ENCODE peak calls at places on chromosomes 6 and 20, in nine cellular contexts. I, A, G, H, L, C, Z, S and W are unnamed samples.

GRCh38 chr20:32037929-32038328 is 14.1 kb upstream of the HCK start:
- DNase-seq in G (peak), H (peak), I (no peak), C (no peak), L (peak), Z (no peak), S (no peak), A (peak), W (peak)

GRCh38 chr6:13695217-13695616 is 16.4 kb downstream of the RANBP9 start:
- DNase-seq in L (no peak), S (no peak), Z (no peak), C (no peak), H (no peak), A (no peak), I (no peak), G (peak), W (no peak)

GRCh38 chr6:130981409-130981808 is 81.6 kb downstream of the EPB41L2 start:
- DNase-seq in A (no peak), Z (no peak), C (no peak), I (peak), S (no peak), H (peak), G (peak), L (no peak), W (peak)

GRCh38 chr6:77463308-77463880 is at the start of gene HTR1B:
- DNase-seq in H (peak), S (peak), G (peak), Z (no peak), I (no peak), L (peak), A (no peak), C (peak), W (no peak)

GRCh38 chr6:41702771-41703494 is 32.5 kb downstream of the TFEB start:
- DNase-seq in G (no peak), A (no peak), S (no peak), L (no peak), C (no peak), H (no peak), I (no peak), Z (no peak), W (no peak)

GRCh38 chr20:44552950-44553908 is 29.1 kb upstream of the PKIG start:
- DNase-seq in G (peak), H (peak), C (peak), I (no peak), S (no peak), A (peak), Z (no peak), L (peak), W (peak)

GRCh38 chr6:82761674-82762345 is 303.8 kb downstream of the UBE3D start:
- DNase-seq in Z (no peak), C (peak), A (no peak), L (no peak), G (no peak), H (peak), I (no peak), S (no peak), W (peak)

GRCh38 chr6:43923376-43924221 is 153.6 kb downstream of the VEGFA start:
- DNase-seq in H (peak), A (no peak), C (no peak), Z (no peak), G (peak), L (no peak), I (no peak), S (no peak), W (peak)

GRCh38 chr6:140344149-140344913 is 969.9 kb upstream of the CITED2 start:
- DNase-seq in S (no peak), Z (no peak), H (peak), G (peak), A (peak), L (peak), I (no peak), C (no peak), W (peak)

GRCh38 chr20:46255440-46256104 is 52.7 kb downstream of the CDH22 start:
- DNase-seq in H (peak), L (peak), C (peak), G (peak), A (no peak), Z (peak), S (no peak), I (peak), W (peak)

GRCh38 chr6:108463789-108464188 is 96.9 kb upstream of the FOXO3 start:
- DNase-seq in I (no peak), C (no peak), Z (no peak), A (no peak), G (no peak), L (no peak), S (no peak), H (no peak), W (no peak)

GRCh38 chr6:147126618-147127022 is 77.6 kb upstream of the STXBP5 start:
- DNase-seq in L (no peak), C (peak), G (no peak), H (peak), A (no peak), S (peak), Z (no peak), I (no peak), W (no peak)

GRCh38 chr6:168914070-168914469 is 339.6 kb downstream of the THBS2 start:
- DNase-seq in A (no peak), H (no peak), G (no peak), Z (no peak), S (no peak), C (no peak), I (no peak), L (no peak), W (no peak)
- TF ChIP-seq CTCF in A (no peak), H (no peak), G (no peak), Z (no peak), S (no peak), C (no peak), I (no peak), L (no peak), W (no peak)

DNA sequence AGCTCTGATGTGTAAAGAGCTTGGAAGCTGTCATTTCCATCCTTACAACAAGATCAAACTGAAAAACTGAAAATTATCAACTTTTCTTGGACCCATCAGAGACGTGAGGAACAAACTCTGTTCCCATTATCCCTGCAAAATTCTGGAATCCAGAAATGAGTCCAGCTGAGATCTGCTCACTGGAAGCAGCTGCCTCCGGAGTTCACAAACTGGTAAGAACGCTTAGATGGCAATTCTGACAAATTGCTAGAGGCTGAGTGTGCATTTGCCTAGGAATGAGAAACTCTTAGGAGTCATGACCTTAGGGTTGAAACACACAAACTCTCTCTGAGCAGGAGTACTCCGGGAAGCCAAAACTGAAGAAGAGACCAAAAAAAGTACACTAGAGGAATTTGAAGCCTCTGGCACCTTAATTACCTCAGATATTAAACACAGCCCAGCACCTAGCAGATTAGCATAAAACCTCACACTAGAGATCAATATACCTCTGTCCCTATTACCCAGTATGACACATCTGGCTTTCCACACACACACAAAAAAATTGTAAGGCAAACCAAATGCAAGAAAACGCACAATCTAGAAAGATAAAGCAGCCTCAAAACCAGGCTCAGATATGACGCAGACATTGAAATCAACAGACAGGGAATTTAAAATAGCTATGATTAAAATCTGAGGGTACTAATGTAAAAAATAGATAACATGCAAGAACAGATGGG is 233.5 kb upstream of the SGK1 start:
- DNase-seq in C (no peak), G (peak), A (peak), Z (no peak), H (peak), L (peak), I (no peak), S (no peak), W (peak)
- H3K4me3 ChIP-seq in C (no peak), G (no peak), A (no peak), Z (no peak), H (no peak), L (no peak), I (no peak), S (no peak), W (no peak)

GRCh38 chr20:56817780-56818675 is 188.9 kb downstream of the TFAP2C start:
- DNase-seq in L (no peak), H (no peak), S (peak), G (no peak), C (no peak), A (no peak), Z (no peak), I (no peak), W (no peak)
- TF ChIP-seq CTCF in L (peak), H (no peak), S (peak), G (no peak), C (peak), A (no peak), Z (no peak), I (no peak), W (no peak)

GRCh38 chr6:122780114-122780513 is 598 bp downstream of the FABP7 start:
- DNase-seq in H (no peak), I (no peak), L (no peak), A (no peak), S (no peak), Z (no peak), C (peak), G (no peak), W (no peak)
- H3K4me3 ChIP-seq in H (no peak), I (no peak), L (no peak), A (no peak), S (peak), Z (no peak), C (no peak), G (no peak), W (no peak)

GRCh38 chr6:152312434-152312833 is 324.7 kb downstream of the SYNE1 start:
- DNase-seq in C (no peak), H (no peak), G (no peak), Z (no peak), L (no peak), I (no peak), A (no peak), S (no peak), W (no peak)

GRCh38 chr6:152310371-152310954 is 326.7 kb downstream of the SYNE1 start:
- DNase-seq in I (no peak), A (no peak), Z (no peak), S (no peak), L (no peak), C (no peak), H (no peak), G (no peak), W (no peak)

GRCh38 chr6:152316024-152316423 is 321.1 kb downstream of the SYNE1 start:
- DNase-seq in S (no peak), Z (no peak), A (no peak), C (no peak), H (peak), G (peak), L (no peak), I (no peak), W (peak)

GRCh38 chr6:152314483-152314832 is 322.7 kb downstream of the SYNE1 start:
- DNase-seq in C (no peak), S (no peak), L (no peak), I (no peak), Z (no peak), G (no peak), H (no peak), A (no peak), W (no peak)

GRCh38 chr6:152313542-152314482 is 323.4 kb downstream of the SYNE1 start:
- DNase-seq in S (peak), A (no peak), L (no peak), H (peak), G (peak), Z (no peak), C (peak), I (no peak), W (peak)
- TF ChIP-seq CTCF in S (no peak), A (no peak), L (no peak), H (peak), G (no peak), Z (no peak), C (peak), I (no peak), W (no peak)

GRCh38 chr20:51447765-51448148 is 94.8 kb downstream of the NFATC2 start:
- DNase-seq in A (no peak), I (no peak), C (no peak), H (no peak), L (no peak), S (no peak), G (no peak), Z (no peak), W (no peak)
- H3K4me3 ChIP-seq in A (no peak), I (no peak), C (no peak), H (no peak), L (no peak), S (no peak), G (peak), Z (no peak), W (no peak)

GRCh38 chr20:47501483-47502270 is at the start of gene NCOA3:
- DNase-seq in I (peak), A (peak), G (peak), L (peak), C (peak), H (peak), S (peak), Z (peak), W (peak)
- TF ChIP-seq CTCF in I (peak), A (peak), G (no peak), L (no peak), C (peak), H (peak), S (no peak), Z (peak), W (no peak)